ENCODE peak calls at places on chromosomes 3 and 15, in seven cellular contexts. H is astrocyte of the spinal cord, K is right cardiac atrium, I is H4, U is T47D, S is choroid plexus epithelial cell, W is adipocyte. P is an unnamed sample.

GRCh38 chr3:60434323-60434722 is 816.9 kb downstream of the FHIT start:
- DNase-seq in H (no peak), K (no peak), I (no peak), U (no peak), S (no peak), W (no peak), P (no peak)

GRCh38 chr3:36562945-36563344 is 182.6 kb downstream of the STAC start:
- DNase-seq in H (no peak), K (no peak), I (no peak), U (no peak), S (no peak), W (no peak), P (no peak)

GRCh38 chr3:182671942-182672341 is 121.4 kb upstream of the ATP11B start:
- DNase-seq in H (no peak), K (no peak), I (peak), U (peak), S (peak), W (peak), P (no peak)

GRCh38 chr3:172129534-172129867 is 90.1 kb downstream of the FNDC3B start:
- DNase-seq in H (no peak), K (no peak), I (no peak), U (no peak), S (no peak), W (no peak), P (no peak)

GRCh38 chr15:26634319-26634718 is 138.5 kb downstream of the GABRB3 start:
- DNase-seq in H (no peak), K (no peak), I (no peak), U (no peak), S (no peak), W (no peak), P (no peak)

GRCh38 chr15:38028869-38029268 is 94.4 kb downstream of the TMCO5A start:
- DNase-seq in H (peak), K (no peak), I (no peak), U (no peak), S (peak), W (peak), P (no peak)

GRCh38 chr3:122064318-122064717 is 9.2 kb downstream of the CD86 start:
- DNase-seq in H (no peak), K (no peak), I (no peak), U (no peak), S (no peak), W (no peak), P (no peak)

GRCh38 chr3:25151497-25151896 is 276.6 kb upstream of the RARB start:
- DNase-seq in H (no peak), K (no peak), I (peak), U (peak), S (peak), W (peak), P (no peak)

GRCh38 chr3:111747490-111747889 is 111.6 kb upstream of the PHLDB2 start:
- DNase-seq in H (peak), K (no peak), I (no peak), U (no peak), S (peak), W (no peak), P (no peak)

GRCh38 chr3:105235785-105236184 is 130.9 kb upstream of the ALCAM start:
- DNase-seq in H (no peak), K (no peak), I (no peak), U (no peak), S (no peak), W (no peak), P (no peak)

GRCh38 chr3:57911588-57911987 is 96.6 kb upstream of the FLNB start:
- DNase-seq in H (peak), K (no peak), I (no peak), U (no peak), S (peak), W (no peak), P (no peak)

GRCh38 chr15:98421419-98422085 is 226.8 kb upstream of the IGF1R start:
- DNase-seq in H (peak), K (peak), I (peak), U (peak), S (peak), W (peak), P (no peak)

GRCh38 chr3:56630966-56631365 is 52.1 kb downstream of the TASOR start:
- DNase-seq in H (no peak), K (no peak), I (no peak), U (no peak), S (no peak), W (no peak), P (no peak)

GRCh38 chr15:67062365-67062985 is 2.9 kb upstream of the SMAD3 start:
- DNase-seq in H (no peak), K (no peak), I (no peak), U (no peak), S (no peak), W (no peak), P (no peak)

GRCh38 chr3:71949403-71949802 is 164.5 kb upstream of the PROK2 start:
- DNase-seq in H (no peak), K (no peak), I (peak), U (no peak), S (no peak), W (no peak), P (no peak)

GRCh38 chr3:30253832-30254231 is 352.6 kb upstream of the TGFBR2 start:
- DNase-seq in H (no peak), K (no peak), I (no peak), U (no peak), S (no peak), W (no peak), P (no peak)

GRCh38 chr3:12706504-12707253 is 42.8 kb upstream of the RAF1 start:
- DNase-seq in H (peak), K (no peak), I (peak), U (peak), S (peak), W (peak), P (peak)